ENCODE peak calls at places on chromosomes 4 and X, in six cellular contexts. One of them, this sample, is unnamed.
A peak's percentile ranks its signal among the peaks of the same experiment; 100 is the strongest.

GRCh38 chrX:40008841-40009461 is 88.8 kb downstream of the BCOR start:
- DNase-seq in mucosa of descending colon: peak; percentile 31
- DNase-seq in DMS153: peak; percentile 66
- DNase-seq in GM20000: no peak
- DNase-seq in nucleus accumbens: no peak
- DNase-seq in midbrain: no peak
- DNase-seq in this sample: peak; percentile 84

GRCh38 chr4:142563682-142564291 is 282.3 kb downstream of the INPP4B start:
- DNase-seq in mucosa of descending colon: no peak
- DNase-seq in DMS153: no peak
- DNase-seq in GM20000: no peak
- DNase-seq in nucleus accumbens: no peak
- DNase-seq in midbrain: no peak
- DNase-seq in this sample: peak; percentile 36

GRCh38 chr4:143294310-143294709 is 42.4 kb upstream of the GAB1 start:
- DNase-seq in mucosa of descending colon: peak; percentile 75
- DNase-seq in DMS153: no peak
- DNase-seq in GM20000: no peak
- DNase-seq in nucleus accumbens: no peak
- DNase-seq in midbrain: peak; percentile 10
- DNase-seq in this sample: peak; percentile 4

GRCh38 chr4:52823478-52824092 is 38.5 kb upstream of the RASL11B start:
- DNase-seq in mucosa of descending colon: no peak
- DNase-seq in DMS153: no peak
- DNase-seq in GM20000: no peak
- DNase-seq in nucleus accumbens: no peak
- DNase-seq in midbrain: no peak
- DNase-seq in this sample: no peak

GRCh38 chr4:7021930-7022658 is 21.1 kb upstream of the TADA2B start:
- DNase-seq in mucosa of descending colon: no peak
- DNase-seq in DMS153: no peak
- DNase-seq in GM20000: no peak
- DNase-seq in nucleus accumbens: no peak
- DNase-seq in midbrain: no peak
- DNase-seq in this sample: peak; percentile 80

GRCh38 chr4:152380185-152380584 is 155.7 kb downstream of the FBXW7 start:
- DNase-seq in mucosa of descending colon: no peak
- DNase-seq in DMS153: no peak
- DNase-seq in GM20000: no peak
- DNase-seq in nucleus accumbens: no peak
- DNase-seq in midbrain: no peak
- DNase-seq in this sample: no peak

GRCh38 chr4:9898596-9899345 is 117.3 kb downstream of the DRD5 start:
- DNase-seq in mucosa of descending colon: peak; percentile 50
- DNase-seq in DMS153: no peak
- DNase-seq in GM20000: peak; percentile 34
- DNase-seq in nucleus accumbens: peak; percentile 1
- DNase-seq in midbrain: peak; percentile 29
- DNase-seq in this sample: peak; percentile 84

GRCh38 chr4:74016068-74016467 is 17.6 kb upstream of the CXCL5 start:
- DNase-seq in mucosa of descending colon: no peak
- DNase-seq in DMS153: peak; percentile 41
- DNase-seq in GM20000: no peak
- DNase-seq in nucleus accumbens: no peak
- DNase-seq in midbrain: no peak
- DNase-seq in this sample: no peak

GRCh38 chr4:168831919-168832745 is 177.9 kb downstream of the CBR4 start:
- DNase-seq in mucosa of descending colon: peak; percentile 82
- DNase-seq in DMS153: peak; percentile 55
- DNase-seq in GM20000: peak; percentile 76
- DNase-seq in nucleus accumbens: peak; percentile 53
- DNase-seq in midbrain: peak; percentile 74
- DNase-seq in this sample: peak; percentile 92

GRCh38 chr4:184273166-184274147 is 55.8 kb upstream of the ENPP6 start:
- DNase-seq in mucosa of descending colon: no peak
- DNase-seq in DMS153: no peak
- DNase-seq in GM20000: no peak
- DNase-seq in nucleus accumbens: no peak
- DNase-seq in midbrain: no peak
- DNase-seq in this sample: no peak

GRCh38 chr4:105057370-105058096 is 89.1 kb upstream of the TET2 start:
- DNase-seq in mucosa of descending colon: no peak
- DNase-seq in DMS153: no peak
- DNase-seq in GM20000: peak; percentile 24
- DNase-seq in nucleus accumbens: no peak
- DNase-seq in midbrain: no peak
- DNase-seq in this sample: no peak

GRCh38 chr4:94545296-94545695 is 93.6 kb downstream of the PDLIM5 start:
- DNase-seq in mucosa of descending colon: no peak
- DNase-seq in DMS153: no peak
- DNase-seq in GM20000: no peak
- DNase-seq in nucleus accumbens: no peak
- DNase-seq in midbrain: no peak
- DNase-seq in this sample: no peak

GRCh38 chr4:85642356-85643100 is 167.6 kb downstream of the ARHGAP24 start:
- DNase-seq in mucosa of descending colon: no peak
- DNase-seq in DMS153: no peak
- DNase-seq in GM20000: no peak
- DNase-seq in nucleus accumbens: no peak
- DNase-seq in midbrain: no peak
- DNase-seq in this sample: no peak

GRCh38 chr4:149549911-149550310 is 265.7 kb downstream of the IQCM start:
- DNase-seq in mucosa of descending colon: peak; percentile 2
- DNase-seq in DMS153: no peak
- DNase-seq in GM20000: no peak
- DNase-seq in nucleus accumbens: no peak
- DNase-seq in midbrain: no peak
- DNase-seq in this sample: peak; percentile 69

GRCh38 chrX:111133389-111133788 is 37.4 kb downstream of the PAK3 start:
- DNase-seq in mucosa of descending colon: no peak
- DNase-seq in DMS153: no peak
- DNase-seq in GM20000: no peak
- DNase-seq in nucleus accumbens: no peak
- DNase-seq in midbrain: no peak
- DNase-seq in this sample: no peak

GRCh38 chr4:185513489-185514181 is 21.7 kb downstream of the PDLIM3 start:
- DNase-seq in mucosa of descending colon: peak; percentile 54
- DNase-seq in DMS153: no peak
- DNase-seq in GM20000: no peak
- DNase-seq in nucleus accumbens: no peak
- DNase-seq in midbrain: no peak
- DNase-seq in this sample: no peak

GRCh38 chr4:17347445-17347844 is 164.4 kb downstream of the QDPR start:
- DNase-seq in mucosa of descending colon: peak; percentile 31
- DNase-seq in DMS153: no peak
- DNase-seq in GM20000: peak; percentile 47
- DNase-seq in nucleus accumbens: no peak
- DNase-seq in midbrain: peak; percentile 21
- DNase-seq in this sample: peak; percentile 70

GRCh38 chrX:109624641-109625311 is at the start of gene KCNE5:
- DNase-seq in mucosa of descending colon: no peak
- DNase-seq in DMS153: no peak
- DNase-seq in GM20000: peak; percentile 12
- DNase-seq in nucleus accumbens: no peak
- DNase-seq in midbrain: no peak
- DNase-seq in this sample: peak; percentile 76

GRCh38 chr4:182748949-182749348 is 168.2 kb downstream of the DCTD start:
- DNase-seq in mucosa of descending colon: no peak
- DNase-seq in DMS153: no peak
- DNase-seq in GM20000: no peak
- DNase-seq in nucleus accumbens: no peak
- DNase-seq in midbrain: no peak
- DNase-seq in this sample: no peak

GRCh38 chr4:77538574-77539157 is 67.0 kb upstream of the CXCL13 start:
- DNase-seq in mucosa of descending colon: peak; percentile 44
- DNase-seq in DMS153: peak; percentile 75
- DNase-seq in GM20000: no peak
- DNase-seq in nucleus accumbens: no peak
- DNase-seq in midbrain: no peak
- DNase-seq in this sample: no peak

GRCh38 chrX:134659761-134660160 is 1.5 kb upstream of the PLAC1 start:
- DNase-seq in mucosa of descending colon: no peak
- DNase-seq in DMS153: no peak
- DNase-seq in GM20000: no peak
- DNase-seq in nucleus accumbens: no peak
- DNase-seq in midbrain: no peak
- DNase-seq in this sample: no peak

GRCh38 chrX:152897216-152898144 is at the start of gene ZNF185:
- DNase-seq in mucosa of descending colon: peak; percentile 56
- DNase-seq in DMS153: no peak
- DNase-seq in GM20000: no peak
- DNase-seq in nucleus accumbens: no peak
- DNase-seq in midbrain: no peak
- DNase-seq in this sample: peak; percentile 95

GRCh38 chr4:142549726-142550463 is 296.2 kb downstream of the INPP4B start:
- DNase-seq in mucosa of descending colon: peak; percentile 9
- DNase-seq in DMS153: peak; percentile 99
- DNase-seq in GM20000: no peak
- DNase-seq in nucleus accumbens: no peak
- DNase-seq in midbrain: no peak
- DNase-seq in this sample: peak; percentile 18

GRCh38 chr4:143381171-143382118 is 44.8 kb downstream of the GAB1 start:
- DNase-seq in mucosa of descending colon: peak; percentile 85
- DNase-seq in DMS153: peak; percentile 76
- DNase-seq in GM20000: no peak
- DNase-seq in nucleus accumbens: peak; percentile 14
- DNase-seq in midbrain: peak; percentile 51
- DNase-seq in this sample: no peak

This sample was measured in ELF-1.